ENCODE peak calls at places on chromosome 15, in eight cellular contexts. N is left lung, E is H9, B is neural progenitor cell, F is bronchial epithelial cell, D is cardiac fibroblast, O is tibial artery, L is chondrocyte. S is an unnamed sample.

GRCh38 chr15:51842852-51843737 is 13.6 kb downstream of the TMOD3 start:
- DNase-seq in L (no peak), D (no peak), N (no peak), F (peak), O (no peak), E (no peak), B (no peak), S (no peak)

GRCh38 chr15:46260937-46261336 is 626.1 kb downstream of the SQOR start:
- DNase-seq in D (no peak), E (peak), L (no peak), B (peak), O (no peak), F (no peak), N (no peak), S (no peak)

GRCh38 chr15:59292393-59292792 is 80.3 kb downstream of the MYO1E start:
- DNase-seq in F (no peak), O (no peak), B (peak), N (no peak), L (no peak), E (no peak), D (peak), S (no peak)

GRCh38 chr15:51144021-51144532 is 49.4 kb upstream of the TNFAIP8L3 start:
- DNase-seq in B (no peak), D (peak), N (no peak), F (peak), O (no peak), L (no peak), E (no peak), S (no peak)

GRCh38 chr15:40010681-40011080 is 28.3 kb downstream of the SRP14 start:
- DNase-seq in N (no peak), E (no peak), F (no peak), L (no peak), D (peak), O (no peak), B (peak), S (no peak)

GRCh38 chr15:64854041-64854440 is 12.3 kb downstream of the PLEKHO2 start:
- DNase-seq in F (no peak), B (peak), L (no peak), E (peak), O (no peak), N (no peak), D (peak), S (no peak)

GRCh38 chr15:77179541-77179998 is 108.7 kb upstream of the TSPAN3 start:
- DNase-seq in D (peak), O (no peak), B (no peak), F (no peak), N (no peak), L (no peak), E (no peak), S (no peak)

GRCh38 chr15:34109775-34110663 is 8.1 kb downstream of the PGBD4 start:
- DNase-seq in N (no peak), D (peak), F (peak), L (no peak), E (no peak), B (peak), O (no peak), S (no peak)

GRCh38 chr15:27670481-27670880 is 428.6 kb downstream of the OCA2 start:
- DNase-seq in O (no peak), L (no peak), N (no peak), F (no peak), B (no peak), D (no peak), E (no peak), S (no peak)

GRCh38 chr15:76060098-76060989 is 559 bp downstream of the TMEM266 start:
- DNase-seq in B (no peak), O (no peak), D (no peak), F (no peak), L (no peak), E (no peak), N (no peak), S (no peak)

GRCh38 chr15:67054676-67055075 is 10.7 kb upstream of the SMAD3 start:
- DNase-seq in E (no peak), B (no peak), O (no peak), L (no peak), D (no peak), F (no peak), N (no peak), S (no peak)

GRCh38 chr15:88627463-88627862 is 6.3 kb downstream of the AEN start:
- DNase-seq in E (no peak), D (no peak), B (no peak), F (peak), O (peak), N (no peak), L (no peak), S (no peak)

GRCh38 chr15:48062476-48062875 is 58.3 kb upstream of the SLC24A5 start:
- DNase-seq in D (no peak), F (peak), N (no peak), O (no peak), L (no peak), B (no peak), E (no peak), S (no peak)

GRCh38 chr15:37053070-37053653 is 47.2 kb downstream of the MEIS2 start:
- DNase-seq in O (no peak), F (no peak), N (no peak), L (no peak), D (peak), E (no peak), B (no peak), S (no peak)

GRCh38 chr15:42364529-42364928 is 5.2 kb downstream of the CAPN3 start:
- DNase-seq in D (peak), B (no peak), F (peak), O (no peak), E (no peak), N (no peak), L (no peak), S (no peak)

GRCh38 chr15:67422296-67422695 is 98.6 kb upstream of the C15orf61 start:
- DNase-seq in E (no peak), O (no peak), N (no peak), B (no peak), D (no peak), L (no peak), F (no peak), S (no peak)

GRCh38 chr15:42796955-42797779 is 60.2 kb upstream of the CDAN1 start:
- DNase-seq in E (no peak), D (peak), F (peak), L (no peak), B (peak), O (no peak), N (no peak), S (no peak)

GRCh38 chr15:67105065-67105951 is 39.9 kb downstream of the SMAD3 start:
- DNase-seq in D (peak), B (no peak), L (no peak), F (peak), N (no peak), E (no peak), O (peak), S (no peak)

GRCh38 chr15:58526647-58527192 is 94.9 kb downstream of the LIPC start:
- DNase-seq in L (peak), B (no peak), D (no peak), N (peak), F (no peak), O (no peak), E (no peak), S (no peak)

GRCh38 chr15:90654233-90655124 is 62.7 kb upstream of the BLM start:
- DNase-seq in E (no peak), L (no peak), D (no peak), B (no peak), F (no peak), O (no peak), N (no peak), S (no peak)

GRCh38 chr15:95655089-95655488 is 675.4 kb upstream of the NR2F2 start:
- DNase-seq in D (no peak), B (no peak), E (no peak), N (no peak), O (no peak), F (no peak), L (no peak), S (no peak)

DNA sequence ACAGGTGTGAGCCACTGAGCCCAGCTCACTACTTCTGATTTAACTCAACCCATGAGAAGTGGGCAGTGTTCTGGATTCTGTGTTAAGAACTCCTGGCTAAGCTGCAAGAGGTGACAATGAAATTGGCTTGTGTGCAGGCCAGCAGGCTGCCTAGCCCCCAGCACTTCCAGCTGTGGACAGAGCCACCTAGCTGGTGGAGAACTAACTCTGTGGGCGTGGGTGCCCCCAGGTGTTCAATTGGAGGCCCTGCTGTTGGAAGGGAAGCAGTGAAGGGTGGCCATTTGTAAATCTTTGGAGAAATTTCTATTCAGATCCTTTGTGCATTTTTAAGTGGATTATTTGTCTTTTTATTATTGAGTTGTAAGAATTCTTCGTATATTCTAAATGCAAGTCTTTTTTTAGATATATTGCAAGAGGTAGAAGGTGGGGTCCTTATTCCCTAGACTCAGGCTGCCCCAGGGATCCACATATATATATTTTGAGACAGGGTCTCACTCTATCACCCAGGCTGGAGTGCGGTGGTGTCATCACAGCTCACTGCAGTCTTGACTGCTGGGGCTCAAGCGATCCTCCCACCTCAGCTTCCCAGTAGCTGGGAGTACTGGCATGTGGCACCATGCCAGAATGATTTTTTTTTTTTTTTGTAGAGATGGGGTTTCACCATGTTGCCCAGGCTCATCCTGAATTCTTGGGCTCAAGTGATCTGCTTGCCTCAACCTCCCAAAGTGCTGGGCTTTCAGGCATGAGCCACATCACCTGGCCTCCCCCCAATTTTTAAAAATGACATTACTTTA is 7.2 kb upstream of the SCAMP5 start:
- DNase-seq in N (no peak), L (peak), D (peak), E (peak), F (peak), B (peak), O (no peak), S (peak)
- TF ChIP-seq CTCF in N (no peak), L (peak), D (peak), E (peak), F (peak), B (peak), O (no peak), S (peak)

GRCh38 chr15:45110256-45110820 is 3.6 kb downstream of the DUOX2 start:
- DNase-seq in O (no peak), B (peak), E (no peak), N (no peak), L (no peak), D (no peak), F (no peak), S (no peak)
- TF ChIP-seq CTCF in O (no peak), B (peak), E (peak), N (no peak), L (peak), D (peak), F (no peak), S (no peak)

DNA sequence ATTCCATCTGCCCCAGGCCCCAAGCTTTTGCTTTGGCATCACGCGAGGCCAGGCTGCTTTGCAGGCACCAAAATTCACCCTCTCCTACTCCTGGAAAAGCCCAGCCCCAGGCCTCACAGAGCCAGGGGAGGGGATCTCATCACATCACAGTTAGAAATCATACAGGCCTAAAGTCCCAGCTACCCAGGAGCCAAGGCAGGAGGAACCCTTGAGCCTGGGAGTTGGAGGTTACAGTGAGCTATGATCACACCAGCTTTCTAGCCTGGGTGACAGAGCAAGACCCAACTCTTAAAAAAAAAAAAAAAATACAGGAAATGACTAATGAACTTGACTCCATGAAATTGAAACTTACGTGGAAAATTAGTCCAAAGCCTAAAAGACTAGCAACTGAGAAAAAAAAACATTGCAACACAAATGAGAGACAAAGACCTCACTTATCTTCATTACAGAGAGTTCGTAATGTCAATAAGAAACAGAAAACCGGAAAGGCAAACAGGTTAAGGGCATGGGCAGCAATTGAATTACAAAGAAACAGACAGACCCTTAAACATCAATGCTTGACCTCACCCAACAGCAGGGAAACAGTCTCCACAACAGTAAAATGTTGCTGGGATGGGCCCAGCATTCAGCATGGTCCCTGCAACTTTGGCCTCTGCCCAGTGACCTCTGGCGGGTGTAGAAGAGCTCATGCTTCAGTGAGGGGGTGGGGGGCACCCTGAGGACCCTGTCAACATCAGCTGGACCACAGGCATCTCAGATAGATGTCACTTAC is 151.5 kb downstream of the LRRK1 start:
- DNase-seq in D (peak), B (no peak), F (peak), O (no peak), N (no peak), L (no peak), E (no peak), S (no peak)
- TF ChIP-seq CTCF in D (no peak), B (no peak), F (no peak), O (no peak), N (no peak), L (no peak), E (no peak), S (no peak)

GRCh38 chr15:80242132-80242769 is 9.8 kb downstream of the CTXND1 start:
- DNase-seq in B (peak), F (peak), O (no peak), E (peak), N (no peak), D (peak), L (no peak), S (peak)
- TF ChIP-seq CTCF in B (peak), F (peak), O (no peak), E (peak), N (peak), D (peak), L (peak), S (peak)

DNA sequence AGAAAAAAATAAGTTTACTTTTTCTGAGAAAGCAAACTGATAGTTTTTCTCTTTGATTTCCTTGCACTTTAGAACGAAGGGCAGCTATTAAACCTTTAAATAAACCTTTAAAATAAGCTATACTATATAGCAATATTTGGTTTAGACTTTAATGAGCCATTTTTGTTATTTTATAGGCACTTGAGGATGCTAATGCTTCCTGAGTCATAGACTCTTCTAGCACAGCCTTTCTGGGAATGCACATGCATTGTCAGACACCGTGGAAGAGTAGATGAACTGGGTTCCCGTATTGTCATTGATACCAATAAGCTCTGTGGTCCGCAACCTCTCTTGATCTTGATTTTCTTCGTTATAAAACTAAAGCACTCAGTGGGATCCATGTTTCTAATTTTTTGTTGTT is 27.7 kb downstream of the CERS3 start:
- DNase-seq in L (no peak), N (no peak), E (no peak), O (no peak), D (no peak), B (no peak), F (no peak), S (no peak)
- TF ChIP-seq CTCF in L (no peak), N (no peak), E (no peak), O (no peak), D (no peak), B (no peak), F (no peak), S (no peak)

DNA sequence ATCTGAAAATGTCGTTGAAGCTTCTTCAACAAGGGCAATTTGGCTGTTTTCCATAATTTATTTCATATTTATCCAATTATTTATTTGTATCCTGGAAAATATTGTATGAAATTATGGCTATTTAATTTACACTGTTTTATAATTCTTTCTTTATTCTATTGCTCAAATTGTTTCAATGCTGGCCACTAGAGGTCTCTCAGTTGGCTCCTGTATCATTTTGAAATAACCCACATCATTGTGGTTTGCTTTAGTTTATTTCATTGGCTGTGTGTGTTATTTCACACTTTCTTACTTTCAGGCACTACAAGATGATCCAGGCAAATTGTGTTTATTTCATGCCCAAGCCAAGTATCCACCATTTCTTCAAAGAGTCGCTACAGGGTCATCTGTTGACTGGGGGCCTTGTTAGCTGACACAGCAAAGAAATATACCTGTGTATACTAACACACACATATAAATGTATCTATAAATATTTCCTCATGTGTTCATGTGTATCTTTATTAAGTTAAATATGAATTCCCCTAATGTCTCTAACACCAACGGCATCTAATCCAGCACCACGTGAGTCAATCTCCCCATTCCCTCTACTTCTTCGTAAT is 86.2 kb downstream of the NPAP1 start:
- DNase-seq in F (peak), O (no peak), D (peak), E (no peak), B (no peak), N (no peak), L (no peak), S (no peak)
- TF ChIP-seq CTCF in F (peak), O (peak), D (peak), E (peak), B (peak), N (no peak), L (peak), S (peak)

DNA sequence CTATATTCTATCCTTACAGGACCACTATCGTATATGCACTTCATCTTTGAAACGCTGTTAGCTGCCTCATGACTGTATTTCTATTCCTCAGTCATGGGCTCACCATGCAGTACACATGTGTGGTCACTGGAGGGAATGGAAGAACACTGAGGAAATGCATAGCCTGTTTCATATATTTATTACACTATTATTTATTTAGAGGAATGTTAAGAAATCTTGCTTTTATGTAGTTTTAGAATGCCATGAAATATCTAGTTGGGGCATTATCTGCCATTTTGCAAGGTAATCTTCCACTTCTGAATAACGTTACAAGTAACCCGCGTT is 155.7 kb downstream of the IGF1R start:
- DNase-seq in F (no peak), E (no peak), B (no peak), O (no peak), N (no peak), L (no peak), D (peak), S (no peak)
- TF ChIP-seq CTCF in F (no peak), E (peak), B (no peak), O (no peak), N (no peak), L (peak), D (peak), S (peak)

GRCh38 chr15:70632079-70632850 is 131.1 kb downstream of the UACA start:
- DNase-seq in F (peak), N (no peak), E (no peak), D (no peak), L (no peak), O (no peak), B (no peak), S (no peak)

GRCh38 chr15:70633394-70633793 is 130.0 kb downstream of the UACA start:
- DNase-seq in N (no peak), E (peak), O (no peak), D (peak), B (peak), F (no peak), L (no peak), S (no peak)

GRCh38 chr15:70632981-70633380 is 130.4 kb downstream of the UACA start:
- DNase-seq in E (peak), D (no peak), O (no peak), B (peak), F (peak), L (no peak), N (no peak), S (no peak)

GRCh38 chr15:70635895-70636294 is 127.5 kb downstream of the UACA start:
- DNase-seq in N (no peak), D (no peak), F (no peak), B (no peak), L (no peak), E (no peak), O (no peak), S (no peak)

GRCh38 chr15:70636540-70637165 is 126.7 kb downstream of the UACA start:
- DNase-seq in F (no peak), N (no peak), B (peak), D (peak), L (no peak), E (peak), O (no peak), S (no peak)
- TF ChIP-seq CTCF in F (no peak), N (no peak), B (peak), D (peak), L (peak), E (peak), O (no peak), S (peak)

DNA sequence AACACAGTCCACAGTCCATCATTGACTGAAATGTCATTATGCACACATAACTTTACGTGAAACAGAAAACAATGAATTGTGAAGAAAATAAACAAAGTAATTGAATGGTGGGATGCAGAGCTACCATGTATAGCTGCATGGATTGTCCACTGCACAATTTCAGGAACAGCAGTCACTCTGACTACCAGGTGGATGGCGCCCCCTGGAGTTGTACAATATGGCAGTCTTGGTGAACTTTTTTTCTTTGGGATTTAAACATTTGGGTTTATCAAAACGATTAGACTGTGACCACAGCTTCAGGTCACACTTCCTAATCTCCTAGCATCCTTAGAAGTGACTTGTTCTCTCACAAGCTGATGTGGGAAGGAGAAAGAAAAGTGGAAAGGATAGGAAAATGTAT is 48.9 kb upstream of the TCF12 start:
- DNase-seq in F (peak), B (peak), O (peak), L (no peak), N (peak), D (peak), E (no peak), S (no peak)
- TF ChIP-seq CTCF in F (peak), B (peak), O (peak), L (peak), N (peak), D (peak), E (peak), S (peak)